ENCODE peak calls at places on chromosomes 4 and X, in four cellular contexts. One of them, this sample, is unnamed.

GRCh38 chrX:103329991-103330390 is at the start of gene TCEAL7:
- DNase-seq in IMR-90: peak; percentile 46
- DNase-seq in H1: no peak
- DNase-seq in H9: peak; percentile 59
- DNase-seq in this sample: peak; percentile 8

GRCh38 chr4:145679991-145680455 is at the start of gene C4orf51:
- DNase-seq in IMR-90: peak; percentile 75
- DNase-seq in H1: no peak
- DNase-seq in H9: no peak
- DNase-seq in this sample: no peak

GRCh38 chr4:22962186-22962786 is 269.5 kb downstream of the GBA3 start:
- DNase-seq in H1: no peak
- DNase-seq in H9: no peak
- DNase-seq in IMR-90: peak; percentile 4
- DNase-seq in this sample: peak; percentile 72

GRCh38 chrX:11665144-11666040 is at the start of gene ARHGAP6:
- DNase-seq in IMR-90: peak; percentile 20
- DNase-seq in H1: no peak
- DNase-seq in H9: peak; percentile 62
- DNase-seq in this sample: peak; percentile 52

GRCh38 chr4:5435201-5435600 is 273.2 kb downstream of the EVC2 start:
- DNase-seq in H1: no peak
- DNase-seq in IMR-90: no peak
- DNase-seq in H9: no peak
- DNase-seq in this sample: no peak

GRCh38 chrX:1578511-1579173 is 12.8 kb upstream of the AKAP17A start:
- DNase-seq in IMR-90: no peak
- DNase-seq in H9: no peak
- DNase-seq in H1: no peak
- DNase-seq in this sample: no peak

GRCh38 chrX:11632732-11633131 is 33.0 kb downstream of the ARHGAP6 start:
- DNase-seq in IMR-90: no peak
- DNase-seq in H1: no peak
- DNase-seq in H9: no peak
- DNase-seq in this sample: no peak

GRCh38 chr4:74097631-74098550 is 1.1 kb downstream of the CXCL2 start:
- DNase-seq in H1: no peak
- DNase-seq in IMR-90: no peak
- DNase-seq in H9: no peak
- DNase-seq in this sample: no peak

GRCh38 chr4:7335363-7336066 is 99.2 kb downstream of the PSAPL1 start:
- DNase-seq in H1: peak; percentile 53
- DNase-seq in IMR-90: peak; percentile 4
- DNase-seq in H9: peak; percentile 89
- DNase-seq in this sample: no peak

GRCh38 chr4:99321241-99322191 is at the start of gene ADH1B:
- DNase-seq in IMR-90: no peak
- DNase-seq in H9: no peak
- DNase-seq in H1: no peak
- DNase-seq in this sample: no peak

GRCh38 chrX:40465735-40466551 is 114.8 kb upstream of the ATP6AP2 start:
- DNase-seq in IMR-90: no peak
- DNase-seq in H1: no peak
- DNase-seq in H9: no peak
- DNase-seq in this sample: no peak

GRCh38 chr4:165563851-165564250 is 185.0 kb downstream of the CPE start:
- DNase-seq in H9: no peak
- DNase-seq in IMR-90: no peak
- DNase-seq in H1: no peak
- DNase-seq in this sample: no peak

GRCh38 chr4:64799751-64800150 is 390.5 kb upstream of the TECRL start:
- DNase-seq in H9: peak; percentile 34
- DNase-seq in IMR-90: no peak
- DNase-seq in H1: no peak
- DNase-seq in this sample: no peak

GRCh38 chr4:7547368-7548040 is 112.8 kb upstream of the PSAPL1 start:
- DNase-seq in IMR-90: peak; percentile 13
- DNase-seq in H9: no peak
- DNase-seq in H1: no peak
- DNase-seq in this sample: no peak

GRCh38 chr4:120685756-120686278 is 236.7 kb downstream of the PRDM5 start:
- DNase-seq in H9: no peak
- DNase-seq in H1: no peak
- DNase-seq in IMR-90: no peak
- DNase-seq in this sample: no peak

GRCh38 chr4:118206627-118207026 is 146.2 kb downstream of the PRSS12 start:
- DNase-seq in H9: no peak
- DNase-seq in IMR-90: peak; percentile 76
- DNase-seq in H1: no peak
- DNase-seq in this sample: no peak

GRCh38 chr4:53015681-53016080 is 153.6 kb downstream of the RASL11B start:
- DNase-seq in IMR-90: peak; percentile 81
- DNase-seq in H1: peak; percentile 3
- DNase-seq in H9: peak; percentile 37
- DNase-seq in this sample: peak; percentile 23

GRCh38 chr4:1864076-1865008 is 6.9 kb upstream of the NSD2 start:
- DNase-seq in H9: no peak
- DNase-seq in IMR-90: no peak
- DNase-seq in H1: no peak
- DNase-seq in this sample: no peak

GRCh38 chr4:141614878-141615586 is 21.4 kb upstream of the IL15 start:
- DNase-seq in IMR-90: no peak
- DNase-seq in H1: no peak
- DNase-seq in H9: no peak
- DNase-seq in this sample: no peak

GRCh38 chrX:63275127-63275526 is 76.0 kb downstream of the SPIN4 start:
- DNase-seq in H9: peak; percentile 35
- DNase-seq in IMR-90: peak; percentile 10
- DNase-seq in H1: no peak
- DNase-seq in this sample: peak; percentile 59

GRCh38 chr4:69759189-69759604 is 1.2 kb downstream of the SULT1B1 start:
- DNase-seq in H1: no peak
- DNase-seq in IMR-90: no peak
- DNase-seq in H9: no peak
- DNase-seq in this sample: no peak
- H3K4me1 ChIP-seq in H1: no peaks in the 10 kb centered on the region
- H3K4me1 ChIP-seq in IMR-90: no peaks in the 10 kb centered on the region
- H3K4me1 ChIP-seq in H9: no peaks in the 10 kb centered on the region
- H3K4me1 ChIP-seq in this sample: no peaks in the 10 kb centered on the region

DNA sequence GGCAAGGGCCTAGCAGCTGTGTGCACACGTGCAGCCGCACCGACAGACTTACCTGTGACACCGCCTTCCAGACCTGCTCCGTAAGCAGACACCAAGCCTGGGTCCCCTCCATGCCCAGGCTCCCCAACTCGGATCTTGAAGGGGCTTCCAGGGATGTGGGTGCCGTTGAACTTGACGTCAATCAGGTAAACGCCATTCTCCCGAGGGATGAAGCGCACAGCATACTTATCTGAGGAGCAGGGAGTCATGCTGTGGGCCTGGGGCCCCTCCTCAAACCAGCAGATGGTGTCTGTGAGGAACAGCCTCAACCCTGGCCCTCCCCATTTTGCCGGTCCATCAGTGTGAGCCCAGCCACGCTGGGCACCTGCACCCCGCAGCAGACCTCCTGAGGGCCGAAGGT is 24.5 kb downstream of the FLNA start:
- DNase-seq in H9: no peak
- DNase-seq in H1: no peak
- DNase-seq in IMR-90: no peak
- DNase-seq in this sample: no peak
- H4K8ac ChIP-seq in H9: no peak overlapping the region
- H4K8ac ChIP-seq in H1: no peak overlapping the region
- H4K8ac ChIP-seq in IMR-90: no peak overlapping the region
- H4K8ac ChIP-seq in this sample: no peak overlapping the region

GRCh38 chrX:71542825-71543224 is 9.9 kb downstream of the OGT start:
- DNase-seq in H9: no peak
- DNase-seq in IMR-90: no peak
- DNase-seq in H1: no peak
- DNase-seq in this sample: no peak

GRCh38 chrX:71543316-71543715 is 10.4 kb downstream of the OGT start:
- DNase-seq in H1: no peak
- DNase-seq in H9: no peak
- DNase-seq in IMR-90: peak; percentile 83
- DNase-seq in this sample: peak; percentile 46

GRCh38 chrX:71541546-71542022 is 8.7 kb downstream of the OGT start:
- DNase-seq in H1: no peak
- DNase-seq in H9: no peak
- DNase-seq in IMR-90: peak; percentile 75
- DNase-seq in this sample: no peak

GRCh38 chrX:71542411-71542810 is 9.5 kb downstream of the OGT start:
- DNase-seq in H9: no peak
- DNase-seq in H1: no peak
- DNase-seq in IMR-90: peak; percentile 77
- DNase-seq in this sample: no peak

GRCh38 chrX:71540801-71541545 is 8.1 kb downstream of the OGT start:
- DNase-seq in H1: no peak
- DNase-seq in IMR-90: no peak
- DNase-seq in H9: no peak
- DNase-seq in this sample: no peak
- H3K4me1 ChIP-seq in H1: peaks cover 4% of the 10 kb centered on the region
- H3K4me1 ChIP-seq in IMR-90: peaks cover 2% of the 10 kb centered on the region
- H3K4me1 ChIP-seq in H9: no peaks in the 10 kb centered on the region
- H3K4me1 ChIP-seq in this sample: no peaks in the 10 kb centered on the region

DNA sequence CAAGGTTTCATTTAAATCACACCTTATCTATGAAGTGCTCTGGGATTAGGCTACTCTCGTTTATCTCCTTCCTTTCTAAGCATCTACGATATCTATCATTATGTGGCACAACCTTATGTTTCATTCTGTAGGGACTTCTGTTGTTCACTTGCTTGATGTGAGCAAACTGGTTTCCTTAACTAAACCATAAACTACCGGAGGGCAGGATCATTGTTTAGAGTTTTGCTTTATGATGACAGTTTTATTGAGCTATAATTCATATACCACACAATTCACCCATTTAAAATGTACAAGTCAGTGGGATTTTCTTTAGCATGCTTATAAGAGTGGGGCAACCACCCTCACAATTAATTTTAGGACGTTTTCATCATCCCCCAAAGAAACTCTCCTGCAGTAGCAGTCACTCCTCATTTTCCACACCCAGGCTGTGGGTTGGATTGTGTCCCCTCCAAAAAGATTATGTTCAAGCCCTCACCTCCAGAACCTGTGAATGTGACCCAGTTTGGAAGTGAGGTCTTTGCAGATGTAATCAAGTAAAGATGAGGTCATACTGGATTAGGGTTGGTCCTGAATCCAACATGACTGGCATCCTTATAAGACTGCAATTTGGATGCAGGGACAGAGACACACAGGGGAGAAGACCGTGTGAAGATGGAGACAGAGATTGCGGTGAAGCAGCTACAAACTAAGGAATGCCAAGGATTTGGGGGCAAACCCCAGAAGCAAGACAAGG is 42.1 kb upstream of the SH3RF1 start:
- DNase-seq in H1: no peak
- DNase-seq in H9: no peak
- DNase-seq in IMR-90: no peak
- DNase-seq in this sample: no peak
- H4K8ac ChIP-seq in H1: no peak overlapping the region
- H4K8ac ChIP-seq in H9: no peak overlapping the region
- H4K8ac ChIP-seq in IMR-90: no peak overlapping the region
- H4K8ac ChIP-seq in this sample: no peak overlapping the region

DNA sequence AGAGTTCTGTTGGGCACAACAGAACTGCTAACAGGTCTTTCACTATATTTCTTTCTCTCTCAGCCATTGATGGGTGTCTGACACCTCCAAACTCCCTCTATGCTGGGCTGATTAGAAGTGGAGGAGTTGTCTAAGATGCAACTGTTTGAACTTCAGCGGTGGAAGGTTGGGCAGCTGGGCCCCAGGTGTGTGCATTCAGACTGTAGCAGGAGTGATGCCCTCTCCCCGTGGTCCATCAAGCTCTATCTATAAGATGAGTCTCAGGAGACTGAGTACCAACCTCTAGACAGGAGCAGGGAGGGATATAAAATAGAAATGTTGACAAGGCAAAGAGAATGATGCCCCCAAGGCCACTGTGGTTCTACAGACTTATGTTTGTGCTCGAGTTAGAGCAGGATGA is 28.1 kb upstream of the CHRNA9 start:
- DNase-seq in H1: no peak
- DNase-seq in IMR-90: no peak
- DNase-seq in H9: no peak
- DNase-seq in this sample: no peak
- H3K4me1 ChIP-seq in H1: peaks cover 30% of the 10 kb centered on the region
- H3K4me1 ChIP-seq in IMR-90: no peaks in the 10 kb centered on the region
- H3K4me1 ChIP-seq in H9: peaks cover 10% of the 10 kb centered on the region
- H3K4me1 ChIP-seq in this sample: no peaks in the 10 kb centered on the region

GRCh38 chr4:38663021-38663800 is 788 bp upstream of the KLF3 start:
- DNase-seq in H1: no peak
- DNase-seq in H9: peak; percentile 45
- DNase-seq in IMR-90: no peak
- DNase-seq in this sample: no peak
- H4K8ac ChIP-seq in H1: no peak overlapping the region
- H4K8ac ChIP-seq in H9: no peak overlapping the region
- H4K8ac ChIP-seq in IMR-90: peak overlapping the region; percentile 80
- H4K8ac ChIP-seq in this sample: peak overlapping the region; percentile 99

GRCh38 chrX:41734530-41734929 is 10.5 kb downstream of the GPR82 start:
- DNase-seq in H9: no peak
- DNase-seq in IMR-90: peak; percentile 20
- DNase-seq in H1: no peak
- DNase-seq in this sample: peak; percentile 39

GRCh38 chrX:41728125-41728524 is 4.1 kb downstream of the GPR82 start:
- DNase-seq in H1: no peak
- DNase-seq in IMR-90: no peak
- DNase-seq in H9: no peak
- DNase-seq in this sample: no peak

GRCh38 chrX:41733939-41734338 is 10.0 kb downstream of the GPR82 start:
- DNase-seq in IMR-90: no peak
- DNase-seq in H1: no peak
- DNase-seq in H9: no peak
- DNase-seq in this sample: no peak

GRCh38 chrX:41730101-41730500 is 6.1 kb downstream of the GPR82 start:
- DNase-seq in H9: no peak
- DNase-seq in H1: no peak
- DNase-seq in IMR-90: peak; percentile 12
- DNase-seq in this sample: no peak

DNA sequence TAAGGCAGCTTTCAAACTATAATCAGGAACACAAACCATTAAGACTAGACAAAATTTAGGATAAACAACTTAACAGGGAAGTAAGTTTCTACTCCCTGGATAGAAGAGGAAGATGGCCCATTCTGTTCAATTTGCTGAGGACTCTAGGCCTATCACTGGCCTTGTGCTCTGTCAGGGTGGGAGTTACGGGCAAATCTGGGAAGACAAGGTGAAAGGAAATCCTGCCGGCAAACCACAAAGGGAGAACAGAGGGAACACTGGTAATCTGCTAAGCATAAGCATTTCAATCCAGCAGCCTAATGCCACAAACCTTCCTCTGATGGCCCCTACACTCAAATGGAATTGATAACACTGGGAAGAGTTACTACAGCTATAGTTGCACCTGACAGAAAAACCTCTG is 8.3 kb downstream of the GPR82 start:
- DNase-seq in H9: no peak
- DNase-seq in H1: no peak
- DNase-seq in IMR-90: no peak
- DNase-seq in this sample: no peak
- H3K4me1 ChIP-seq in H9: no peaks in the 10 kb centered on the region
- H3K4me1 ChIP-seq in H1: no peaks in the 10 kb centered on the region
- H3K4me1 ChIP-seq in IMR-90: no peaks in the 10 kb centered on the region
- H3K4me1 ChIP-seq in this sample: no peaks in the 10 kb centered on the region

GRCh38 chr4:153683763-153684181 is 308 bp upstream of the TLR2 start:
- DNase-seq in H9: no peak
- DNase-seq in H1: no peak
- DNase-seq in IMR-90: no peak
- DNase-seq in this sample: no peak
- H4K8ac ChIP-seq in H9: no peak overlapping the region
- H4K8ac ChIP-seq in H1: peak overlapping the region; percentile 23
- H4K8ac ChIP-seq in IMR-90: no peak overlapping the region
- H4K8ac ChIP-seq in this sample: no peak overlapping the region

This sample was measured in trophoblast cell.